ENCODE peak calls at places on chromosomes 1 and 21, in nine cellular contexts. T, O, N, A, K, Q, B, W and M are unnamed samples.
A peak's percentile ranks its signal among the peaks of the same experiment; 100 is the strongest.

GRCh38 chr1:2528966-2529750 is 905 bp downstream of the HES5 start:
- DNase-seq in T (no peak), A (peak; percentile 45), B (no peak), W (no peak), N (peak; percentile 29), O (peak; percentile 83), Q (no peak), K (peak; percentile 52), M (no peak)

GRCh38 chr21:45460611-45461368 is 55.8 kb downstream of the COL18A1 start:
- DNase-seq in Q (no peak), O (no peak), T (no peak), K (no peak), N (no peak), B (no peak), A (no peak), W (no peak), M (no peak)

GRCh38 chr1:175742790-175743459 is 470 bp downstream of the TNR start:
- DNase-seq in O (no peak), N (no peak), K (no peak), T (no peak), B (peak; percentile 85), A (no peak), W (peak; percentile 46), Q (no peak), M (peak; percentile 42)

GRCh38 chr1:113868387-113869083 is 3.0 kb downstream of the PTPN22 start:
- DNase-seq in K (no peak), N (no peak), A (no peak), Q (no peak), W (no peak), B (no peak), O (no peak), T (no peak), M (no peak)

GRCh38 chr1:71658295-71658694 is 577.5 kb upstream of the ZRANB2 start:
- DNase-seq in N (no peak), A (no peak), B (no peak), K (no peak), T (no peak), O (no peak), W (no peak), Q (peak; percentile 77), M (no peak)

GRCh38 chr1:161733526-161733925 is 12.2 kb downstream of the FCRLB start:
- DNase-seq in Q (no peak), A (no peak), N (no peak), W (peak; percentile 82), T (no peak), K (no peak), B (no peak), O (no peak), M (no peak)

GRCh38 chr1:46819335-46819734 is 20.5 kb downstream of the CYP4B1 start:
- DNase-seq in N (no peak), K (no peak), W (no peak), A (no peak), O (no peak), T (no peak), B (no peak), Q (no peak), M (no peak)

GRCh38 chr1:206674745-206675175 is 9.9 kb upstream of the MAPKAPK2 start:
- DNase-seq in O (no peak), K (no peak), W (no peak), N (no peak), T (peak; percentile 61), B (no peak), Q (peak; percentile 87), A (no peak), M (no peak)

GRCh38 chr1:108719253-108719652 is 6.5 kb downstream of the FNDC7 start:
- DNase-seq in T (no peak), Q (no peak), K (no peak), B (no peak), O (no peak), W (no peak), N (no peak), A (no peak), M (no peak)

GRCh38 chr1:205350626-205351235 is 6.0 kb downstream of the KLHDC8A start:
- DNase-seq in K (no peak), A (no peak), Q (no peak), N (no peak), B (no peak), W (no peak), T (no peak), O (no peak), M (peak; percentile 87)

GRCh38 chr1:231053493-231054162 is 13.6 kb upstream of the FAM89A start:
- DNase-seq in A (no peak), K (no peak), N (no peak), W (peak; percentile 60), B (peak; percentile 43), Q (peak; percentile 49), T (peak; percentile 41), O (no peak), M (no peak)

GRCh38 chr1:50420283-50420682 is 3.0 kb downstream of the DMRTA2 start:
- DNase-seq in O (no peak), N (no peak), W (peak; percentile 0), K (no peak), Q (no peak), A (no peak), B (no peak), T (no peak), M (no peak)

GRCh38 chr1:228497817-228498216 is 10.6 kb downstream of the RNF187 start:
- DNase-seq in O (no peak), Q (no peak), T (no peak), N (no peak), W (no peak), K (no peak), B (no peak), A (no peak), M (no peak)

GRCh38 chr1:46406881-46407608 is 12.9 kb downstream of the FAAH start:
- DNase-seq in N (no peak), K (no peak), B (no peak), O (no peak), W (no peak), A (no peak), Q (no peak), T (no peak), M (no peak)

GRCh38 chr21:20822559-20823133 is 175.6 kb upstream of the NCAM2 start:
- DNase-seq in W (no peak), T (no peak), O (no peak), Q (no peak), A (no peak), B (no peak), K (no peak), N (no peak), M (no peak)

GRCh38 chr1:151981178-151981525 is 12.5 kb downstream of the S100A10 start:
- DNase-seq in N (no peak), O (no peak), Q (no peak), T (no peak), A (no peak), B (no peak), K (no peak), W (no peak), M (peak; percentile 63)

GRCh38 chr1:197336571-197336970 is 68.5 kb downstream of the CRB1 start:
- DNase-seq in W (no peak), Q (no peak), T (no peak), B (no peak), K (no peak), N (no peak), O (no peak), A (no peak), M (no peak)

GRCh38 chr1:83802023-83802422 is 196.9 kb downstream of the TTLL7 start:
- DNase-seq in B (no peak), W (no peak), T (no peak), K (no peak), O (no peak), Q (no peak), A (no peak), N (no peak), M (no peak)

GRCh38 chr21:34782666-34783365 is 114.0 kb downstream of the CLIC6 start:
- DNase-seq in A (no peak), K (no peak), Q (no peak), O (no peak), N (no peak), B (no peak), T (no peak), W (no peak), M (no peak)

GRCh38 chr1:201488817-201489581 is 17.9 kb downstream of the CSRP1 start:
- DNase-seq in W (peak; percentile 80), A (no peak), N (no peak), B (no peak), K (no peak), Q (peak; percentile 91), T (no peak), O (no peak), M (no peak)

GRCh38 chr21:44957047-44957831 is 17.4 kb downstream of the SLX9 start:
- DNase-seq in A (no peak), N (no peak), T (no peak), B (no peak), W (no peak), K (no peak), O (no peak), Q (no peak), M (no peak)

GRCh38 chr21:43301424-43302355 is 125.2 kb downstream of the SIK1 start:
- DNase-seq in A (no peak), O (no peak), K (no peak), B (no peak), W (no peak), N (no peak), T (no peak), Q (no peak), M (no peak)

GRCh38 chr1:33182452-33182851 is 609 bp upstream of the TRIM62 start:
- DNase-seq in B (no peak), A (no peak), T (no peak), O (no peak), Q (peak; percentile 66), N (no peak), K (no peak), W (no peak), M (peak; percentile 9)